ENCODE peak calls at places on chromosomes 12 and 14, in eight cellular contexts. F is K562, W is fibroblast of lung, T is DND-41, Q is endothelial cell of umbilical vein, A is HepG2, U is neural progenitor cell, O is mammary epithelial cell. J is an unnamed sample.

GRCh38 chr14:102314242-102315011 is 5.1 kb upstream of the ZNF839 start:
- DNase-seq in A (peak), T (peak), W (peak), F (peak), O (peak), U (peak), Q (peak), J (peak)

GRCh38 chr12:28415755-28416154 is 225.5 kb downstream of the CCDC91 start:
- DNase-seq in A (no peak), Q (peak), F (no peak), U (no peak), O (peak), W (peak), T (no peak), J (peak)

GRCh38 chr14:59310644-59311043 is 122.2 kb downstream of the DAAM1 start:
- DNase-seq in F (no peak), O (no peak), Q (no peak), T (no peak), W (peak), U (no peak), A (no peak), J (peak)

GRCh38 chr14:36757730-36758286 is 96.1 kb downstream of the PAX9 start:
- DNase-seq in O (no peak), W (no peak), T (no peak), U (no peak), A (no peak), Q (no peak), F (no peak), J (no peak)

GRCh38 chr12:117596968-117597367 is 235.5 kb upstream of the NOS1 start:
- DNase-seq in U (no peak), T (no peak), O (no peak), F (no peak), W (no peak), Q (no peak), A (no peak), J (no peak)

GRCh38 chr12:92961949-92962348 is 32.9 kb upstream of the EEA1 start:
- DNase-seq in Q (no peak), W (peak), U (no peak), F (no peak), O (no peak), T (no peak), A (no peak), J (no peak)

GRCh38 chr12:24839268-24839791 is 109.6 kb downstream of the BCAT1 start:
- DNase-seq in A (no peak), O (no peak), Q (no peak), F (no peak), U (no peak), W (peak), T (no peak), J (peak)

GRCh38 chr14:93286212-93286890 is 46.5 kb downstream of the BTBD7 start:
- DNase-seq in A (no peak), F (no peak), T (no peak), Q (no peak), O (no peak), U (peak), W (peak), J (peak)

GRCh38 chr12:86264451-86265328 is 8.5 kb upstream of the MGAT4C start:
- DNase-seq in W (no peak), A (no peak), Q (no peak), U (peak), F (no peak), T (no peak), O (peak), J (no peak)

GRCh38 chr12:59388694-59389093 is 207.1 kb upstream of the SLC16A7 start:
- DNase-seq in O (no peak), W (no peak), U (no peak), Q (no peak), F (no peak), A (no peak), T (no peak), J (no peak)

GRCh38 chr14:32457213-32457920 is 128.3 kb downstream of the AKAP6 start:
- DNase-seq in Q (no peak), U (no peak), F (no peak), T (no peak), O (no peak), W (peak), A (no peak), J (peak)

GRCh38 chr14:81453166-81453766 is 53.1 kb upstream of the STON2 start:
- DNase-seq in T (peak), A (peak), W (peak), O (peak), F (peak), U (peak), Q (peak), J (peak)

GRCh38 chr14:61280092-61280525 is 1.0 kb downstream of the TMEM30B start:
- DNase-seq in A (no peak), W (no peak), T (no peak), U (no peak), Q (no peak), O (no peak), F (no peak), J (no peak)

GRCh38 chr14:61282746-61283145 is 1.6 kb upstream of the TMEM30B start:
- DNase-seq in F (no peak), U (no peak), O (peak), T (no peak), A (no peak), W (no peak), Q (no peak), J (no peak)

GRCh38 chr14:61280526-61281185 is 482 bp downstream of the TMEM30B start:
- DNase-seq in W (peak), T (no peak), Q (peak), A (no peak), F (no peak), O (peak), U (peak), J (peak)

GRCh38 chr14:61281911-61282310 is 773 bp upstream of the TMEM30B start:
- DNase-seq in Q (no peak), A (no peak), T (no peak), U (no peak), O (no peak), F (no peak), W (no peak), J (no peak)

DNA sequence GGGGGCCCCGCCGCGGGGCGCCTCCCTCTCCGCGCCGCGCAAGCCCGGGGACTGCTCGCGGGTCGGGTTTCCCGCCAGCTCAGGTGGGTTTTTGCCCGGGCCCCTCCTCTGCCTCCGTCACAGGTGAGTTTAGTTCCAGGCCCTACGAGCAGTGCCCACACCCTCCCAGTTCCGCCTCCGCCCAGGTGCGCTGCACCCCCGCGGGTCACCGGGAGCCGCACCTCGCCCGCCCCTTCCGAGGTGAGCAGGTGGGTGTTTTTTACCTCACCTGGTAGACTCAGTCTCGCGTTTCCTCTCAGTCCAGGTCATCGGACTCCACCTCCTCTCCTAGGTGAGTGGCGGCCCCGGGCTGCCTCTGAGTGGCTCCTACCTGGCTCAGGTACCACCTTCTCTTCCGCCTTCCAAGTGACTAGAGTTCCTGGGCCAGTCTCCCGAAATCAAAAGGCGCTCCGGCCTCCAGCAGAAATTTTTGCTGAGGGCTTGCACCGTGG is at the start of gene TMEM30B:
- DNase-seq in F (no peak), T (no peak), U (no peak), W (no peak), Q (no peak), O (peak), A (no peak), J (no peak)
- TF ChIP-seq EZH2 in F (no peak), T (no peak), U (no peak), W (no peak), Q (peak), O (no peak), A (no peak), J (no peak)

GRCh38 chr12:14775652-14776020 is 27.6 kb downstream of the WBP11 start:
- DNase-seq in F (no peak), T (no peak), U (no peak), A (no peak), W (peak), Q (no peak), O (no peak), J (peak)

GRCh38 chr12:14774074-14774943 is 29.0 kb downstream of the WBP11 start:
- DNase-seq in O (peak), Q (peak), W (peak), U (peak), A (peak), F (no peak), T (no peak), J (peak)

GRCh38 chr12:14777271-14777670 is 26.0 kb downstream of the WBP11 start:
- DNase-seq in O (peak), U (peak), W (no peak), A (peak), Q (no peak), F (no peak), T (no peak), J (no peak)

GRCh38 chr12:14774944-14775651 is 28.2 kb downstream of the WBP11 start:
- DNase-seq in U (peak), T (no peak), O (peak), W (peak), F (no peak), Q (peak), A (no peak), J (peak)

DNA sequence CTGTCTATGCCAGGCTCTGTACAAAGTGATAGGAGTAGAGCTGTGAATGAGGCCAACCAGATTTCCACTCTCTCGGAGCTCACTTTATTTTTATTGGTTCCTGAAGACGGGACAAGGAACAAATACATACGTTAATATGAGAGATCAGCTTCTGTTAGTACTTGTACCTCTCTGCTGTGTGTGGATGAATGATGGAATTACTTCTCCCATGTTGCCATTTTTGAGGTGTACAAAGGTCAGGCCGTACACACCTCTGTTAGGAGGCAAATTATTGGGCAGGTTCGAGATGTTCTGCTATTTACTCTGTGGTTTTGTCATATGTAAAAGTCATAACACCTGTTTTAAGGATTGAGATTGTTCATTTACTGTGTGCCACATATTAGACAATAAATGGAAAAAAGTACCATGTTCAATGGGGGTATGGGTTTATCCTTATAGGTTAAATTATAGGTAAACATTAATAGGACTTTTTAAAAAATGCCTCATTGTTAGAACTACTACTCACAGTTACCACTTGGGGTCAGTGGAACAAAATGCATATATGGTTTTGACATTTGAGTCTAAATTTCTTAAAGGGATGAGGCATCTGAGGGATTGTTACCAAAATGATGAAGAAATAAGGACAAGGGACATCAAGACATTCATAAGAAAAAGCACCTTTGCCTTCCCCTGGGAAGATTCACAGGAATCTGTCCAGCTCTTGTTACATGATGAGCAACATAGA is 26.9 kb downstream of the WBP11 start:
- DNase-seq in F (no peak), O (no peak), U (no peak), W (no peak), T (no peak), A (no peak), Q (no peak), J (no peak)
- TF ChIP-seq CTCF in F (no peak), O (peak), U (peak), W (peak), T (peak), A (peak), Q (no peak), J (no peak)

GRCh38 chr14:72679591-72680151 is 214.2 kb downstream of the DPF3 start:
- DNase-seq in F (no peak), U (peak), Q (peak), A (no peak), O (no peak), W (peak), T (no peak), J (no peak)

GRCh38 chr14:72680853-72681640 is 212.9 kb downstream of the DPF3 start:
- DNase-seq in A (no peak), T (no peak), O (peak), W (no peak), F (no peak), U (peak), Q (no peak), J (no peak)

GRCh38 chr14:72679106-72679505 is 214.8 kb downstream of the DPF3 start:
- DNase-seq in A (no peak), T (no peak), U (peak), O (no peak), Q (peak), W (peak), F (no peak), J (peak)

GRCh38 chr14:72677664-72678063 is 216.2 kb downstream of the DPF3 start:
- DNase-seq in O (peak), A (no peak), Q (peak), F (no peak), U (no peak), W (peak), T (no peak), J (no peak)

DNA sequence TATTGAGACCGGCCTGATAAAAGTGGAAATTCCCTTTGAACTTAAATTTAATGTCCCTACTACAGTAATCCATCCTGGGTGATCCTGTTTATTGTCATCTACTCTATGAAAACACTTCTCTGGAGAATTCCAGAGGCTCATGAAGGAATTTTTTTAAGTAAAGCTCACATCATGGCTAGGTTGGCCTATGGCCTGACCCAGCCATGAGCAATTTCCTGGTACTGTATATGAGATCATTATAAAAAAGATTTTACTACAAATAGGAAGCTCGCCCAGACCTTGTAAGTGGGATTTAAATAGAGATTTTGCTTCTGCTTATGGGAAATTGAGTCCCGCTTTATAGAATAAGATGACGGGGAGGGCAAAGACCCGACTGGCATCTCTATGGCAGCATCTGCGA is 215.5 kb downstream of the DPF3 start:
- DNase-seq in T (no peak), Q (peak), A (no peak), O (no peak), W (peak), U (no peak), F (no peak), J (peak)
- H2AFZ ChIP-seq in T (no peak), Q (no peak), A (no peak), O (no peak), W (no peak), U (no peak), F (no peak), J (no peak)

DNA sequence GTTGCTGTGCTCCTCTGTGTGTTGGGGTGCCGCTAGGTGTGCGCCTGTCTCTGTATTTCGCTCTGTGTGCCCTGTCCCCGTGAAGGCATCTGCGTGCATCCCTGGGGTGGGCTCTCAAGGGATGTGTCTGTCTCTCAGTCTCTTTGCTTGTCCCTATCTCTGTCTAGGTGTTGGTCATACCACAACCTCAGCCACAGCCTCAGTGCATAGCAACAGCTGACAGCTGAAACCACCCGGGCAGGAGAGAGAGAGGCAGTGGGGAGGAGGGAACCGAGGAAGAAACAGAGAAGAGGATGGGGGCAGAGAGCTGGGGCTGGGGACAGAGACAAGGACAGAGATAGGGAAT is 953 bp upstream of the NXPH4 start:
- DNase-seq in F (no peak), T (no peak), A (no peak), W (peak), O (peak), Q (no peak), U (no peak), J (no peak)
- TF ChIP-seq EZH2 in F (peak), T (no peak), A (no peak), W (peak), O (peak), Q (peak), U (peak), J (no peak)

GRCh38 chr14:100140452-100141132 is 18.9 kb downstream of the DEGS2 start:
- DNase-seq in Q (peak), O (no peak), T (no peak), U (peak), W (peak), A (peak), F (peak), J (peak)
- TF ChIP-seq CTCF in Q (peak), O (no peak), T (no peak), U (peak), W (no peak), A (peak), F (peak), J (peak)

DNA sequence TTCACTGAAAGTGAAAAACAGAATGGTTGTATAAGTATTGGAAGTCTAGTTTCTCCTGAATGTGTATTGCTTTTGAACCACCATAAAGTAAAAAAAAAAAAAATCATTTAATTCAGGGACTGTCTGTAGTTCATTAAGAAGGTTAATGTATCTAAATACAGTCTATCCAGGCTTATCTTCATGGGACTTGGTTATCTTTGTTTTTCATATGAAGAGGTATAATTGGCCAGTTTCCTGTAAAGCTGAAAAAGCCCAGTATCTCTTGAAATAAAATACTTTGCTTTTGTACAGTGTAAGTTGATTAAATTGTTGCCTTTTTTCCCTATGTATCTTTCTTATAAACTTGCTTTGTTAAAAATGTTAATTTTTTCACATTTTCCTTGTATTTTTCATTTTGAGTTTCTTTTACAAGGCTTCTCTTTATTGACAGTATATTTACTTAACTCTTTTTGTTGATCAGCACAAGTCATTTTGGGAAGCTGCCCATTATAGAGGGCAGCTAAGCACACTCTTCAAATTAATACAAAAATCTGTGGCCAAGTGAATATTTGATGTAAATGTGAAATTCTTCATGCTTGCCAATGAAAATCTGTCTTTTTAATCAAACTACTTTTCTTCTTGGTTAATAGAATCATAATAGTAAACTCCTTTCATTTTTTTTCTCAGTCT is 156.0 kb downstream of the TMTC3 start:
- DNase-seq in T (no peak), U (no peak), F (no peak), A (no peak), W (no peak), O (no peak), Q (peak), J (no peak)
- H2AFZ ChIP-seq in T (no peak), U (no peak), F (no peak), A (no peak), W (no peak), O (no peak), Q (no peak), J (no peak)

GRCh38 chr14:74238974-74239847 is at the start of gene VSX2:
- DNase-seq in F (no peak), T (no peak), A (no peak), U (peak), O (no peak), Q (no peak), W (no peak), J (no peak)

GRCh38 chr14:74239848-74240793 is 872 bp downstream of the VSX2 start:
- DNase-seq in Q (peak), W (no peak), U (peak), F (no peak), O (no peak), A (no peak), T (no peak), J (no peak)

GRCh38 chr14:74241611-74242005 is 2.4 kb downstream of the VSX2 start:
- DNase-seq in W (no peak), U (no peak), O (no peak), A (no peak), F (no peak), Q (no peak), T (no peak), J (no peak)

GRCh38 chr14:74242055-74243042 is 3.1 kb downstream of the VSX2 start:
- DNase-seq in W (no peak), T (no peak), O (no peak), F (no peak), U (peak), Q (no peak), A (no peak), J (no peak)

DNA sequence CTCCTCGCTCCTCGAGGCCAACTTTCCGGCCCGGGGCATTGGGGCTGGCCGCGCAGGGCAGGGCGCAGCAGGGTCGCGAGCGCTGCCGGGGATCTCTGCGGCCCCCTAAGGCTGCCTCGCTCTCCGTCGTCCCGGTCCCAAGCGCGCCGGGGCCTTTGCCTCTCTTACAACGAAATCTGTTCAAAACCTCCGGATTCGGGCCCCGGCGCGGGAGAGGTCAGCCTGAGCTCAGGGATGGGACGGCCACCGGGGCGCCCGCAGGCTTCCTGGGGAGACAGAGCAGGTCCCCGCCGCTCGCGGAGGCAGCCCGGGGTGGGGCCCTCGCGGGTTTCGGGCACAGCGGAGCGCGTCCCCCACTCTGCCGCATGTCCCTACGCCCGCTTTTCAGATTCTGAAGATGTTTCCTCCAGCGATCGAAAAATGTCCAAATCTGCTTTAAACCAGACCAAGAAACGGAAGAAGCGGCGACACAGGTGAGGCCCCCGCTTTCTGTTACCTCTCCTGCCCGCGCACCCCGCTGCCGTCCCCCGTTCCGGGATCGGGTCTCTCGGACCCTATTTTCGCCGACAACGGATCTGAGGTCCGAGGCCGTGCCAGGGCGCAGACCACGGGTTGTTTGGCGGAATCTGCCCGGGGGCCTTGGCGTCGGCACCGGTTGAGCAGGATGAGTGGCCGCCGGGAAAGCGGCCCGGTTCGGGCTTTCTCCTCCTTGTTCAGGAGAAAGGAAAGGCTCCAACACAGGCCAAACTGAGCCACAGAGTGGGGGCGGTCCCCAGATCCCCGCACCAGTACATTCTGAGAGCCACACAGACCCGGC is 1.8 kb downstream of the VSX2 start:
- DNase-seq in A (no peak), W (no peak), T (no peak), Q (peak), O (no peak), F (no peak), U (peak), J (no peak)
- TF ChIP-seq EZH2 in A (no peak), W (peak), T (no peak), Q (peak), O (peak), F (no peak), U (peak), J (peak)

GRCh38 chr12:69922999-69923398 is 98.0 kb downstream of the MYRFL start:
- DNase-seq in A (no peak), T (no peak), O (no peak), F (no peak), W (no peak), Q (no peak), U (no peak), J (no peak)
- TF ChIP-seq CTCF in A (no peak), T (no peak), O (no peak), F (no peak), W (no peak), Q (no peak), U (no peak), J (no peak)

J was measured in astrocyte.